ENCODE peak calls at places on chromosomes 4 and X, in four cellular contexts. One of them, this sample, is unnamed.

GRCh38 chrX:110699109-110699508 is 96.5 kb downstream of the CHRDL1 start:
- DNase-seq in BJ: no peak
- DNase-seq in fibroblast of lung: peak; percentile 40
- DNase-seq in fibroblast of the aortic adventitia: peak; percentile 22
- DNase-seq in this sample: no peak

GRCh38 chr4:931194-931959 is 739 bp downstream of the GAK start:
- DNase-seq in BJ: no peak
- DNase-seq in fibroblast of lung: peak; percentile 41
- DNase-seq in fibroblast of the aortic adventitia: peak; percentile 41
- DNase-seq in this sample: peak; percentile 48

GRCh38 chr4:163164110-163164509 is 2.6 kb downstream of the NAF1 start:
- DNase-seq in BJ: no peak
- DNase-seq in fibroblast of lung: no peak
- DNase-seq in fibroblast of the aortic adventitia: no peak
- DNase-seq in this sample: no peak

GRCh38 chr4:68469482-68469881 is 22.2 kb downstream of the TMPRSS11E start:
- DNase-seq in BJ: no peak
- DNase-seq in fibroblast of lung: no peak
- DNase-seq in fibroblast of the aortic adventitia: no peak
- DNase-seq in this sample: no peak

GRCh38 chrX:82816001-82816400 is 692.1 kb upstream of the POU3F4 start:
- DNase-seq in BJ: no peak
- DNase-seq in fibroblast of lung: no peak
- DNase-seq in fibroblast of the aortic adventitia: no peak
- DNase-seq in this sample: no peak

GRCh38 chr4:96677499-96677898 is 837.6 kb downstream of the PDHA2 start:
- DNase-seq in BJ: no peak
- DNase-seq in fibroblast of lung: peak; percentile 65
- DNase-seq in fibroblast of the aortic adventitia: no peak
- DNase-seq in this sample: peak; percentile 80

GRCh38 chr4:3871181-3871852 is 105.1 kb downstream of the ADRA2C start:
- DNase-seq in BJ: no peak
- DNase-seq in fibroblast of lung: no peak
- DNase-seq in fibroblast of the aortic adventitia: no peak
- DNase-seq in this sample: no peak

GRCh38 chrX:110989447-110989846 is 106.5 kb upstream of the PAK3 start:
- DNase-seq in BJ: no peak
- DNase-seq in fibroblast of lung: no peak
- DNase-seq in fibroblast of the aortic adventitia: no peak
- DNase-seq in this sample: no peak

GRCh38 chr4:54661686-54662085 is 3.9 kb downstream of the KIT start:
- DNase-seq in BJ: peak; percentile 96
- DNase-seq in fibroblast of lung: peak; percentile 69
- DNase-seq in fibroblast of the aortic adventitia: peak; percentile 30
- DNase-seq in this sample: peak; percentile 85

GRCh38 chrX:114906978-114907510 is 110.4 kb downstream of the IL13RA2 start:
- DNase-seq in BJ: no peak
- DNase-seq in fibroblast of lung: no peak
- DNase-seq in fibroblast of the aortic adventitia: no peak
- DNase-seq in this sample: no peak

GRCh38 chr4:181939199-181939945 is 303.8 kb upstream of the TENM3 start:
- DNase-seq in BJ: no peak
- DNase-seq in fibroblast of lung: peak; percentile 67
- DNase-seq in fibroblast of the aortic adventitia: peak; percentile 28
- DNase-seq in this sample: peak; percentile 48

GRCh38 chrX:21770631-21771321 is 12.9 kb upstream of the SMPX start:
- DNase-seq in BJ: no peak
- DNase-seq in fibroblast of lung: peak; percentile 14
- DNase-seq in fibroblast of the aortic adventitia: no peak
- DNase-seq in this sample: no peak

GRCh38 chr4:81376720-81377119 is 95.0 kb downstream of the RASGEF1B start:
- DNase-seq in BJ: no peak
- DNase-seq in fibroblast of lung: no peak
- DNase-seq in fibroblast of the aortic adventitia: no peak
- DNase-seq in this sample: no peak

GRCh38 chr4:155371432-155372043 is 5.2 kb downstream of the MAP9 start:
- DNase-seq in BJ: no peak
- DNase-seq in fibroblast of lung: peak; percentile 14
- DNase-seq in fibroblast of the aortic adventitia: peak; percentile 60
- DNase-seq in this sample: peak; percentile 59

GRCh38 chrX:22950278-22951266 is 49.2 kb upstream of the DDX53 start:
- DNase-seq in BJ: peak; percentile 33
- DNase-seq in fibroblast of lung: peak; percentile 91
- DNase-seq in fibroblast of the aortic adventitia: peak; percentile 91
- DNase-seq in this sample: peak; percentile 94

GRCh38 chr4:73619351-73619750 is 885 bp downstream of the RASSF6 start:
- DNase-seq in BJ: no peak
- DNase-seq in fibroblast of lung: no peak
- DNase-seq in fibroblast of the aortic adventitia: no peak
- DNase-seq in this sample: no peak

GRCh38 chr4:38949416-38950051 is 81.9 kb downstream of the FAM114A1 start:
- DNase-seq in BJ: no peak
- DNase-seq in fibroblast of lung: peak; percentile 64
- DNase-seq in fibroblast of the aortic adventitia: peak; percentile 26
- DNase-seq in this sample: peak; percentile 86

GRCh38 chrX:56968980-56969379 is 26.4 kb downstream of the SPIN3 start:
- DNase-seq in BJ: no peak
- DNase-seq in fibroblast of lung: peak; percentile 17
- DNase-seq in fibroblast of the aortic adventitia: no peak
- DNase-seq in this sample: peak; percentile 15

GRCh38 chr4:20624783-20625364 is 75.4 kb upstream of the PACRGL start:
- DNase-seq in BJ: no peak
- DNase-seq in fibroblast of lung: peak; percentile 49
- DNase-seq in fibroblast of the aortic adventitia: peak; percentile 80
- DNase-seq in this sample: peak; percentile 63

GRCh38 chr4:86498560-86499166 is 95.5 kb upstream of the PTPN13 start:
- DNase-seq in BJ: no peak
- DNase-seq in fibroblast of lung: peak; percentile 70
- DNase-seq in fibroblast of the aortic adventitia: peak; percentile 74
- DNase-seq in this sample: peak; percentile 83

GRCh38 chr4:145808021-145808650 is 128.2 kb downstream of the C4orf51 start:
- DNase-seq in BJ: peak; percentile 79
- DNase-seq in fibroblast of lung: peak; percentile 97
- DNase-seq in fibroblast of the aortic adventitia: peak; percentile 92
- DNase-seq in this sample: peak; percentile 97

GRCh38 chr4:185471235-185472062 is at the start of gene CCDC110:
- DNase-seq in BJ: peak; percentile 18
- DNase-seq in fibroblast of lung: peak; percentile 89
- DNase-seq in fibroblast of the aortic adventitia: peak; percentile 97
- DNase-seq in this sample: peak; percentile 98

GRCh38 chr4:80306255-80306654 is 29.3 kb upstream of the CFAP299 start:
- DNase-seq in BJ: no peak
- DNase-seq in fibroblast of lung: peak; percentile 77
- DNase-seq in fibroblast of the aortic adventitia: no peak
- DNase-seq in this sample: peak; percentile 27

GRCh38 chr4:2413821-2414610 is 4.4 kb downstream of the ZFYVE28 start:
- DNase-seq in BJ: no peak
- DNase-seq in fibroblast of lung: no peak
- DNase-seq in fibroblast of the aortic adventitia: peak; percentile 32
- DNase-seq in this sample: no peak

GRCh38 chr4:94455081-94455480 is 3.3 kb downstream of the PDLIM5 start:
- DNase-seq in BJ: no peak
- DNase-seq in fibroblast of lung: peak; percentile 87
- DNase-seq in fibroblast of the aortic adventitia: peak; percentile 86
- DNase-seq in this sample: peak; percentile 86

GRCh38 chr4:183142566-183143545 is 43.8 kb downstream of the WWC2 start:
- DNase-seq in BJ: peak; percentile 27
- DNase-seq in fibroblast of lung: peak; percentile 83
- DNase-seq in fibroblast of the aortic adventitia: peak; percentile 72
- DNase-seq in this sample: peak; percentile 55

GRCh38 chr4:68451246-68452211 is 4.3 kb downstream of the TMPRSS11E start:
- DNase-seq in BJ: no peak
- DNase-seq in fibroblast of lung: peak; percentile 58
- DNase-seq in fibroblast of the aortic adventitia: peak; percentile 2
- DNase-seq in this sample: no peak

GRCh38 chr4:7705062-7705461 is 234.6 kb downstream of the AFAP1 start:
- DNase-seq in BJ: no peak
- DNase-seq in fibroblast of lung: no peak
- DNase-seq in fibroblast of the aortic adventitia: peak; percentile 13
- DNase-seq in this sample: no peak

GRCh38 chrX:9770319-9770718 is 4.7 kb upstream of the GPR143 start:
- DNase-seq in BJ: no peak
- DNase-seq in fibroblast of lung: no peak
- DNase-seq in fibroblast of the aortic adventitia: no peak
- DNase-seq in this sample: no peak

GRCh38 chr4:90126805-90127204 is 389 bp upstream of the CCSER1 start:
- DNase-seq in BJ: no peak
- DNase-seq in fibroblast of lung: peak; percentile 0
- DNase-seq in fibroblast of the aortic adventitia: no peak
- DNase-seq in this sample: no peak

GRCh38 chrX:27633328-27633727 is 43.2 kb downstream of the DCAF8L2 start:
- DNase-seq in BJ: no peak
- DNase-seq in fibroblast of lung: no peak
- DNase-seq in fibroblast of the aortic adventitia: no peak
- DNase-seq in this sample: no peak

GRCh38 chr4:23770011-23770410 is 119.8 kb downstream of the PPARGC1A start:
- DNase-seq in BJ: peak; percentile 25
- DNase-seq in fibroblast of lung: peak; percentile 71
- DNase-seq in fibroblast of the aortic adventitia: no peak
- DNase-seq in this sample: peak; percentile 2

GRCh38 chr4:145132521-145133098 is 34.5 kb downstream of the ABCE1 start:
- DNase-seq in BJ: no peak
- DNase-seq in fibroblast of lung: peak; percentile 42
- DNase-seq in fibroblast of the aortic adventitia: peak; percentile 9
- DNase-seq in this sample: peak; percentile 47

GRCh38 chr4:26127851-26128337 is 192.9 kb upstream of the RBPJ start:
- DNase-seq in BJ: no peak
- DNase-seq in fibroblast of lung: no peak
- DNase-seq in fibroblast of the aortic adventitia: peak; percentile 27
- DNase-seq in this sample: no peak

GRCh38 chr4:912548-913279 is 19.4 kb downstream of the GAK start:
- DNase-seq in BJ: no peak
- DNase-seq in fibroblast of lung: peak; percentile 54
- DNase-seq in fibroblast of the aortic adventitia: no peak
- DNase-seq in this sample: no peak

GRCh38 chr4:134201216-134202098 is at the start of gene PABPC4L:
- DNase-seq in BJ: no peak
- DNase-seq in fibroblast of lung: peak; percentile 81
- DNase-seq in fibroblast of the aortic adventitia: peak; percentile 8
- DNase-seq in this sample: peak; percentile 83

GRCh38 chr4:4866124-4866832 is 6.8 kb downstream of the MSX1 start:
- DNase-seq in BJ: no peak
- DNase-seq in fibroblast of lung: no peak
- DNase-seq in fibroblast of the aortic adventitia: no peak
- DNase-seq in this sample: no peak

GRCh38 chr4:184320630-184321029 is 103.0 kb upstream of the ENPP6 start:
- DNase-seq in BJ: no peak
- DNase-seq in fibroblast of lung: no peak
- DNase-seq in fibroblast of the aortic adventitia: no peak
- DNase-seq in this sample: no peak

GRCh38 chr4:123785515-123785914 is 388.9 kb downstream of the SPRY1 start:
- DNase-seq in BJ: peak; percentile 86
- DNase-seq in fibroblast of lung: peak; percentile 99
- DNase-seq in fibroblast of the aortic adventitia: peak; percentile 98
- DNase-seq in this sample: peak; percentile 83

GRCh38 chr4:7173821-7174220 is 18.5 kb upstream of the SORCS2 start:
- DNase-seq in BJ: no peak
- DNase-seq in fibroblast of lung: peak; percentile 40
- DNase-seq in fibroblast of the aortic adventitia: no peak
- DNase-seq in this sample: no peak

DNA sequence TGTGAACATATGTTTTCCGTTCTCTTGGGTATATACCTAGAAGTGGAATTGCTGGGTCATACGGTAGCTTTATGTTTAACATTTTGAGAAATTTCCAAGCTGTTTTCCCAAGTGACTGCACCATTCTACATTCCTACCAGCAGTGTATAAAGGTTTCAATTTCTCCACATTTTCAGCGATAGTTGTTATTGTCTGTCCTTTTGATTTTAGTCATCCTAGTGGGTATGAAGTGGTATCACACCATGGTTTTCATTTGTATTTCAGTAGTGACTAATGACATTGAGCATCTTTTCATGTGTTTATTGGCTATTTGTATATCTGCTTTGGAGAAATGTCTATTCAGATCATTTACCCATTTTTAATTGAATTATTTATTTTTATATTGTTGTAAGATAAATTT is 2.4 kb downstream of the PPEF1 start:
- DNase-seq in BJ: no peak
- DNase-seq in fibroblast of lung: no peak
- DNase-seq in fibroblast of the aortic adventitia: no peak
- DNase-seq in this sample: no peak
- TF ChIP-seq CTCF in BJ: no peak
- TF ChIP-seq CTCF in fibroblast of lung: no peak
- TF ChIP-seq CTCF in fibroblast of the aortic adventitia: no peak
- TF ChIP-seq CTCF in this sample: no peak

DNA sequence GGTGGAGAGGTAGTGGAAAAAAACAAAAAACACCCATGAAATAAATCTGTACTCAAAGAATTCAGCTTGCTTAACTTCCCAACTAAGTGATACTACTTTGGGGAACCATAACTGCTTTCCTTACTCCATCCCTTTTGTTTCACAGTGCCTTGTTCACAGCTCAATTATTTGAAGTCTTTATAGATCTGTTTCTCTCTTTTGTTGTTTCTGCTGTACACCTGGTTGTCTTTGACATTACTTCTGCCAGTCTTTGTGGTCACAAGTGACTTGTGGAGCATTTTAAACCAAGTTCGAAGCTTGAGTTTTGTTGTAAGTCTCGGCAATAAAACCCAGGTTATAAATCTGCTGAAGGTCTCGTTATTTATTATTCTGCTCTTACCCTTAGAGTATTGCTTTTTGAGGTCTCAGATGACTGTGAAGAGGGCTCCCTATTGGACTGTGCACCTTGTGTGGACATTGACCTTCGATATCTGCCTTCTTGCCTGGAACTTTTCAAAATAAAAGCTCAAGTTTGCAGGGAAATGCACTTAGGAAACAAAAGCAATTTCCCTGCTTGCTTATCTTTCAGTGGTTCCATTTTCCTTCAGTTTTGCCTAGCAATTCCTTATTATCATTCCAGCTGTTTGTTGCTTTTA is 59.8 kb downstream of the ANK2 start:
- DNase-seq in BJ: no peak
- DNase-seq in fibroblast of lung: no peak
- DNase-seq in fibroblast of the aortic adventitia: no peak
- DNase-seq in this sample: no peak
- H3K4me3 ChIP-seq in BJ: no peak overlapping the region
- H3K4me3 ChIP-seq in fibroblast of lung: no peak overlapping the region
- H3K4me3 ChIP-seq in fibroblast of the aortic adventitia: no peak overlapping the region
- H3K4me3 ChIP-seq in this sample: no peak overlapping the region

DNA sequence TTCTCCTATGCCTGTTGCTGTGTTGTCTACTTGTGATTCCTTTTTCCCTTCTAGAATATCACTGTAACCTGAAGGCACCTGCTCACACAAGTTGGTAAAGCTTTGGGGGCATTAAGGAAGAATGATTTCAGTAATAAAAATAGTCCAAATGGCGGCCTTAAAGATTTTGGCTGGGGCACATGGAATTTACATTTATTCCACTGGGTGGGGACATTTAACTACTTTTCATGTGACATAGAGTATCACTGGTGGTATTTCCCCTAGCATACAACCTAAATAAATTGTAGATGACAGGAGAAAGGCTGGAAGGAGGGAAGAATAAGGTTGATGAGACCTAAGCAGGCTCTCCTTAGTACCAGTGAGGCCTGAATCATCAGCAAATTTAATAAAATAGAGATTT is 121.8 kb upstream of the EDA2R start:
- DNase-seq in BJ: no peak
- DNase-seq in fibroblast of lung: no peak
- DNase-seq in fibroblast of the aortic adventitia: peak; percentile 2
- DNase-seq in this sample: peak; percentile 2
- TF ChIP-seq CTCF in BJ: peak; percentile 4
- TF ChIP-seq CTCF in fibroblast of lung: no peak
- TF ChIP-seq CTCF in fibroblast of the aortic adventitia: no peak
- TF ChIP-seq CTCF in this sample: peak; percentile 8

GRCh38 chr4:143432258-143432591 is 81.3 kb upstream of the SMARCA5 start:
- DNase-seq in BJ: no peak
- DNase-seq in fibroblast of lung: no peak
- DNase-seq in fibroblast of the aortic adventitia: no peak
- DNase-seq in this sample: no peak
- H3K4me3 ChIP-seq in BJ: no peak overlapping the region
- H3K4me3 ChIP-seq in fibroblast of lung: no peak overlapping the region
- H3K4me3 ChIP-seq in fibroblast of the aortic adventitia: no peak overlapping the region
- H3K4me3 ChIP-seq in this sample: no peak overlapping the region